ENCODE peak calls at places on chromosome 12, in seven cellular contexts. M is stromal cell of bone marrow; Q is activated CD8-positive, alpha-beta memory T cell treated with anti-CD3 and anti-CD28 coated beads for 4 hours; W is left ventricle myocardium inferior; S is retina; I is central memory CD4-positive, alpha-beta T cell; K is 8988T. X is an unnamed sample.

GRCh38 chr12:1083888-1084262 is 92.9 kb downstream of the ERC1 start:
- DNase-seq in M (peak; percentile 59), Q (no peak), W (no peak), S (peak; percentile 9), I (no peak), K (no peak), X (no peak)

GRCh38 chr12:26113194-26113654 is 11.6 kb downstream of the BHLHE41 start:
- DNase-seq in M (no peak), Q (no peak), W (no peak), S (peak; percentile 28), I (no peak), K (no peak), X (no peak)

GRCh38 chr12:101698782-101699347 is 1.4 kb downstream of the CHPT1 start:
- DNase-seq in M (no peak), Q (no peak), W (no peak), S (no peak), I (no peak), K (no peak), X (no peak)

GRCh38 chr12:16346931-16347330 is 514 bp upstream of the MGST1 start:
- DNase-seq in M (no peak), Q (no peak), W (no peak), S (no peak), I (no peak), K (no peak), X (no peak)

GRCh38 chr12:56928262-56928661 is 5.9 kb downstream of the SDR9C7 start:
- DNase-seq in M (no peak), Q (no peak), W (no peak), S (no peak), I (no peak), K (no peak), X (no peak)

GRCh38 chr12:5485471-5485870 is 53.6 kb downstream of the NTF3 start:
- DNase-seq in M (no peak), Q (no peak), W (no peak), S (no peak), I (no peak), K (no peak), X (no peak)

GRCh38 chr12:104012331-104012730 is 37.7 kb downstream of the GLT8D2 start:
- DNase-seq in M (no peak), Q (no peak), W (no peak), S (no peak), I (no peak), K (no peak), X (no peak)

GRCh38 chr12:123397400-123397799 is 13.5 kb downstream of the KMT5A start:
- DNase-seq in M (no peak), Q (no peak), W (no peak), S (no peak), I (no peak), K (no peak), X (no peak)

GRCh38 chr12:48924617-48925217 is 575 bp downstream of the FKBP11 start:
- DNase-seq in M (no peak), Q (peak; percentile 58), W (peak; percentile 20), S (peak; percentile 66), I (peak; percentile 77), K (peak; percentile 59), X (peak; percentile 78)

GRCh38 chr12:29073631-29074239 is 75.3 kb upstream of the FAR2 start:
- DNase-seq in M (peak; percentile 38), Q (no peak), W (no peak), S (peak; percentile 54), I (peak; percentile 26), K (no peak), X (peak; percentile 21)

GRCh38 chr12:4401108-4401507 is 21.6 kb upstream of the FGF23 start:
- DNase-seq in M (no peak), Q (no peak), W (no peak), S (no peak), I (no peak), K (no peak), X (no peak)

GRCh38 chr12:120488057-120488660 is 7.8 kb upstream of the DYNLL1 start:
- DNase-seq in M (no peak), Q (no peak), W (no peak), S (no peak), I (no peak), K (no peak), X (no peak)

GRCh38 chr12:64109706-64110105 is 112.4 kb downstream of the KICS2 start:
- DNase-seq in M (no peak), Q (no peak), W (no peak), S (no peak), I (no peak), K (no peak), X (no peak)

GRCh38 chr12:122079532-122080081 is 1.1 kb downstream of the MLXIP start:
- DNase-seq in M (no peak), Q (no peak), W (no peak), S (no peak), I (peak; percentile 21), K (no peak), X (peak; percentile 24)

X was measured in immature natural killer cell.